ENCODE peak calls at places on chromosome 5, in ten cellular contexts. N is HTR-8/SVneo; Y is HFFc6; T is GM23248; W is epithelial cell of esophagus; X is body of pancreas; D is occipital lobe; Q is EL; F is stimulated activated CD4-positive, alpha-beta T cell treated with anti-CD3 and anti-CD28 coated beads, Interleukin-1b, Interleukin-23, amount 100 ng/mL, for 48 hours; H is D721Med. I is an unnamed sample.

GRCh38 chr5:56327810-56328209 is 94.7 kb upstream of the ANKRD55 start:
- DNase-seq in Y (no peak), N (no peak), T (no peak), Q (no peak), H (no peak), F (peak; percentile 88), W (no peak), D (no peak), X (no peak), I (no peak)

GRCh38 chr5:141692919-141693848 is 11.2 kb upstream of the ARAP3 start:
- DNase-seq in H (no peak), F (peak; percentile 87), N (no peak), D (peak; percentile 79), W (peak; percentile 57), Q (peak; percentile 54), Y (no peak), T (peak; percentile 52), X (no peak), I (peak; percentile 72)

GRCh38 chr5:52799983-52800393 is 12.3 kb downstream of the ITGA1 start:
- DNase-seq in H (peak; percentile 45), X (peak; percentile 96), N (peak; percentile 98), Q (peak; percentile 96), W (peak; percentile 91), D (peak; percentile 85), Y (peak; percentile 91), T (peak; percentile 97), F (peak; percentile 95), I (peak; percentile 98)

GRCh38 chr5:81156732-81157131 is 76.4 kb upstream of the CKMT2 start:
- DNase-seq in D (no peak), T (no peak), N (no peak), X (no peak), Q (no peak), W (no peak), F (no peak), H (no peak), Y (no peak), I (no peak)

GRCh38 chr5:118327389-118327788 is 661.0 kb downstream of the DTWD2 start:
- DNase-seq in N (no peak), Q (no peak), X (no peak), F (no peak), Y (no peak), W (no peak), H (no peak), T (no peak), D (no peak), I (no peak)

GRCh38 chr5:160174780-160175437 is 54.4 kb upstream of the FABP6 start:
- DNase-seq in H (no peak), D (no peak), T (no peak), X (no peak), N (no peak), W (no peak), Y (no peak), F (no peak), Q (no peak), I (no peak)

GRCh38 chr5:141680751-141681201 is 1.3 kb downstream of the ARAP3 start:
- DNase-seq in F (no peak), X (no peak), N (no peak), Y (no peak), T (no peak), D (no peak), Q (peak; percentile 66), H (no peak), W (peak; percentile 42), I (peak; percentile 61)

GRCh38 chr5:109866051-109866450 is 176.3 kb downstream of the MAN2A1 start:
- DNase-seq in H (no peak), N (peak; percentile 15), F (no peak), D (no peak), Y (peak; percentile 73), Q (peak; percentile 80), X (no peak), W (peak; percentile 49), T (peak; percentile 82), I (peak; percentile 87)

GRCh38 chr5:177269232-177269895 is 34.2 kb downstream of the RAB24 start:
- DNase-seq in Q (no peak), Y (no peak), T (no peak), D (no peak), X (peak; percentile 83), N (no peak), H (no peak), W (no peak), F (no peak), I (no peak)

GRCh38 chr5:35303152-35303551 is 72.9 kb upstream of the PRLR start:
- DNase-seq in N (no peak), D (no peak), Q (no peak), X (no peak), W (no peak), H (no peak), T (no peak), F (no peak), Y (no peak), I (no peak)

GRCh38 chr5:114055318-114055788 is 306.5 kb upstream of the KCNN2 start:
- DNase-seq in D (peak; percentile 67), H (peak; percentile 27), T (peak; percentile 35), F (no peak), W (peak; percentile 18), N (peak; percentile 14), Y (peak; percentile 16), Q (peak; percentile 51), X (peak; percentile 84), I (peak; percentile 82)

GRCh38 chr5:127615916-127616315 is 33.0 kb upstream of the CTXN3 start:
- DNase-seq in N (no peak), X (no peak), Q (peak; percentile 41), D (no peak), T (peak; percentile 31), F (no peak), H (no peak), W (peak; percentile 44), Y (no peak), I (peak; percentile 21)

I was measured in astrocyte of the hippocampus.